ENCODE peak calls at places on chromosomes 2 and 18, in four cellular contexts. B is A549, U is K562, V is H1. G is an unnamed sample.

GRCh38 chr2:193549661-193550060 is 1354.9 kb upstream of the TMEFF2 start:
- DNase-seq in B (no peak), U (no peak), V (no peak), G (no peak)

GRCh38 chr2:234300393-234300792 is 196.5 kb downstream of the ARL4C start:
- DNase-seq in B (no peak), U (no peak), V (no peak), G (no peak)

GRCh38 chr2:111135237-111135909 is 14.7 kb downstream of the BCL2L11 start:
- DNase-seq in B (no peak), U (no peak), V (no peak), G (peak)

GRCh38 chr2:460861-461260 is 173.0 kb upstream of the ALKAL2 start:
- DNase-seq in B (no peak), U (no peak), V (no peak), G (no peak)

GRCh38 chr2:173791502-173791901 is 173.7 kb downstream of the SP3 start:
- DNase-seq in B (no peak), U (no peak), V (peak), G (no peak)

GRCh38 chr18:30491815-30492551 is 550.6 kb downstream of the DSC3 start:
- DNase-seq in B (no peak), U (no peak), V (no peak), G (no peak)

GRCh38 chr18:41131050-41131449 is 824.0 kb upstream of the PIK3C3 start:
- DNase-seq in B (no peak), U (no peak), V (no peak), G (no peak)

GRCh38 chr18:25298853-25299274 is 53.1 kb downstream of the ZNF521 start:
- DNase-seq in B (no peak), U (peak), V (no peak), G (no peak)

GRCh38 chr2:215878476-215879063 is 134.8 kb downstream of the MREG start:
- DNase-seq in B (no peak), U (no peak), V (no peak), G (no peak)

GRCh38 chr2:45403036-45403435 is 208.0 kb downstream of the SRBD1 start:
- DNase-seq in B (no peak), U (no peak), V (no peak), G (no peak)

GRCh38 chr2:130835766-130836015 is 1.0 kb upstream of the ARHGEF4 start:
- DNase-seq in B (no peak), U (no peak), V (no peak), G (no peak)

GRCh38 chr2:126444511-126444910 is 211.4 kb upstream of the GYPC start:
- DNase-seq in B (no peak), U (no peak), V (no peak), G (no peak)

GRCh38 chr2:4678937-4679336 is 975.6 kb downstream of the DCDC2C start:
- DNase-seq in B (no peak), U (no peak), V (no peak), G (no peak)

GRCh38 chr18:26677957-26678356 is 129.6 kb upstream of the KCTD1 start:
- DNase-seq in B (no peak), U (no peak), V (no peak), G (no peak)

GRCh38 chr2:39623916-39624315 is 41.8 kb upstream of the TMEM178A start:
- DNase-seq in B (no peak), U (no peak), V (no peak), G (no peak)

GRCh38 chr2:230203110-230203676 is 16.6 kb downstream of the SP110 start:
- DNase-seq in B (no peak), U (no peak), V (no peak), G (no peak)

DNA sequence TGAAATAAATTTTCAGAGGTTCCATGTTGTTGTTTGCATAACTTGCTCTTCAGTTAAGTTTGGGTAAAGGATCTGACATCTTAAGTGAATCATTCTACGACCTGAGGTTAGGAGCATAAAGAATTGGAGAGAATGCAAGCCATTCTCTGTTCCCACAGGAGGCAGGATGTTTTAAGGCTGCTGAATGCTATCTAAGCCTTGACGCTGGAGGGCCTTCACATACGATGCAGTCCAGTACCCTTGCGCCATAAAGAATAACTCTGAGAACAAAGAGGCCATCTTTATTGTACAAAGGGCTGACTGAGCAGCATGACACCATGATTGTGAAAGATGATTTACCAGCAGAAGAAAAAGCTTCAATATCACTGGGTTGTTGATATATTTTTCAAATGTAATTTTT is 198.4 kb downstream of the NYAP2 start:
- DNase-seq in B (no peak), U (peak), V (no peak), G (no peak)
- TF ChIP-seq RNF2 in B (no peak), U (no peak), V (no peak), G (no peak)

DNA sequence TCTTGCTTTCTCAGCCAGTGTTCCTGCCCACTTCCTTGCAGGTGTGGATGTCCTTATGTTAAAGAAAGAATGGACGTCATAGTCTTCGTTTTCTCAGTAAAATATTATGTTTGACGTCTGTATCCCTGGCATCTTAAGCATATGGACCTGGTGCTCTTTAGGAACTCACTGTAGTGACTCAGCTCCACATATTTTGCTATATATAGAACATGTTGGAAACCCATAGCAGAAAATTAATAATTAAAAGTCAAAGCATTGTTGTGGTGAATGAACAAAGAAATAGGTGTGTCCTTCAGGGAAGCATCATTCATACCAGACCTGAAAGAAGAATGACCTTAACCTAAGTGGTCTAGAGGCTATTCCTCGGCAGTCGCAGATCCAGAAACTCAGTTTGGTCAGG is 196.1 kb downstream of the MCFD2 start:
- DNase-seq in B (peak), U (no peak), V (no peak), G (no peak)
- TF ChIP-seq RNF2 in B (no peak), U (no peak), V (no peak), G (no peak)

GRCh38 chr2:160792837-160793236 is 299.2 kb upstream of the RBMS1 start:
- DNase-seq in B (no peak), U (no peak), V (no peak), G (no peak)

GRCh38 chr2:160794926-160795325 is 301.3 kb upstream of the RBMS1 start:
- DNase-seq in B (no peak), U (no peak), V (no peak), G (no peak)

GRCh38 chr2:160791884-160792283 is 298.3 kb upstream of the RBMS1 start:
- DNase-seq in B (no peak), U (no peak), V (no peak), G (no peak)

GRCh38 chr2:160790738-160791137 is 297.1 kb upstream of the RBMS1 start:
- DNase-seq in B (no peak), U (no peak), V (no peak), G (no peak)
- TF ChIP-seq RNF2 in B (no peak), U (no peak), V (no peak), G (no peak)

GRCh38 chr2:155844481-155844880 is 488.0 kb downstream of the NR4A2 start:
- DNase-seq in B (no peak), U (no peak), V (no peak), G (no peak)
- TF ChIP-seq RNF2 in B (no peak), U (no peak), V (no peak), G (no peak)

DNA sequence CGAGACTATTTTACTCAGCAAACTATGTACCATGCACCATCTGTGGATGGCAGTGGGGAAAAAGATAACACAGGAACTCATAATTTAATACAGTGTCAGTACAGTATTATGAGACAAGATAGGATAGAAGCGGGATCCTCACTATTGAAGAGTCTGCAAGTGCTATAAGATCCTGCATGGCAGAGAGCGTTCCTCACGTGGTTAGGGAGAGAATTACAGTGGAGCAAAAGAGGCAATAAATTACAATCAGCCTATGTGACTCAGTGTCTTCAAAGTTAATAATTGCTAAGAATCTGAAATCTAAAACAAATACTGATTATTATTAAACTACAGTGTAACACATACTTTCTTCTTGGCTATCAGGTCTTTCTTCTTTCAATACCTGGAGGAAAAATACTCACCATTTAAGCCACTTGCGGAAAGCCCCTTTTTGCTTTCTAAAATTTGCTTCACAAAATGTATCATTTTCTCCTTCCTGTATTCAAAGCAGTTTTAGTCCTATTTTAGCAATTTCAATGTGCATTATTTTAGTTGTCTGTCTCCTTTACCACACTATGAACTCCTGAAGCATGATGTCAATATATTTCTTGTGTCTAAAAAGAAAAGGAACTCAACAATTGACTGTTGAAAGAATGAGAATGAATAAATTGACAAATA is 342.9 kb downstream of the SPAG16 start:
- DNase-seq in B (no peak), U (no peak), V (no peak), G (no peak)
- TF ChIP-seq RNF2 in B (no peak), U (no peak), V (no peak), G (no peak)

DNA sequence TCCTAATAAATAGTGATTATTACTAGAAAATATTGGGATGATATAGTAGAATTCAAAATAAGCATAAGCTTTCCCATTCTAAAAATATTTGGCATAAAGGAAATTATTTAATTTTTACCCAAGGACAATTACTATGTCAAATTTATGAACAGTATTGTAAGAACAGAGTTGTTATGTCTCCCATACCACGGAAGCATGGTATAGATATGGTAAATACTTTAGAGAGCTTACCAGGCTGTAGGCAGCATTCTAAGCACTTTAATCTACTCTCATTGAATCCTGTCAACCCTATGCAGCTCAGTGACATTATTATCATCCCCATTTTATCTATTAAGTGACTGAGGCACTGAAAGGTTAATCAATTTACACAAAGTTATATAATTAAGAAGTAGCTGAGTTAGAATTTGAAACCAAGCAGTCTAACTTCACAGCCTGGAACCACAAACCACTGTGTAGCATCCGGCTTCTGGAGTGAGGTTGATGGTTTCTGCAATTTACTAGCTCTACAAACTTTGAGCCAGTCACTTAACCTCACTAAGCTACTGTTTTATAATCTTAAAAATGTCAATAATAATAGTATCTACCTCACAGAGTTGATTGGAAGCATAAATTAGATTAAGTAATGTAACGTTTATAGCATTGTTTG is 323.7 kb downstream of the ARHGAP15 start:
- DNase-seq in B (no peak), U (no peak), V (no peak), G (no peak)
- TF ChIP-seq RNF2 in B (no peak), U (no peak), V (no peak), G (no peak)

DNA sequence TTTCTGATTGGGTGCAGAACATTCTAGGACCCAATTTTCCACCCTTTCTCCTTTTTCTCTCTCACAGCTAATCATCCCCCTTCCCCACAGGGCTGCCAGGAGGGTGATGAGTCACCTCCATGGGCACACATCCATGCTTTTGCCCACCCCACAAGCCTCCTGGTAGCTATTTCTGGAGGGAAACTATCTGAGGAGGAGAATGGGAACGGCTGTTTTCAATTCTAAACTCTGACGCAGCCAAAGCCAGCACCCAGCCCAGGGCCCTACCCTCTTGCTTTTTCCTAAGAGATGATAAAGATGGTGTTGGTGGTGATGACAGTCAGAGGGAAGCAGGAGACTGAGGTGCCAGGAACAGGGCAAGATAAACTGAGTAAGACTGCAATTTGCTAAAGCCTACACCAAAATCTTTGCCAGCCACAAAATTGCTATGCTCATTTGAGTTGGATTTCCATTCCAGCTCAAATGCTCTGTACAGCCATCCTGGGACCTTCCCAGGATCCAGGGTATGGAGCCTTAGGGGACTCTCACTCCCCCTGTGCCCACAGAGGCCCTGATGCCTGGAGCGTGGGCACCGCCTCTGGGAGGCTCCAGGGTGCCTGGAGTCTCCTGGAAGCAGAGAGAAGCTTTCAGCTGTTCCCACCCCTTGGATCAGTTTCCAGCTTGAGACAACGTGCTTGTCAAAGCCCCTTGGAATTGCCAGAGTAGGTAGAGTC is 62.0 kb upstream of the FZD7 start:
- DNase-seq in B (no peak), U (no peak), V (no peak), G (no peak)
- TF ChIP-seq RNF2 in B (no peak), U (no peak), V (no peak), G (no peak)

DNA sequence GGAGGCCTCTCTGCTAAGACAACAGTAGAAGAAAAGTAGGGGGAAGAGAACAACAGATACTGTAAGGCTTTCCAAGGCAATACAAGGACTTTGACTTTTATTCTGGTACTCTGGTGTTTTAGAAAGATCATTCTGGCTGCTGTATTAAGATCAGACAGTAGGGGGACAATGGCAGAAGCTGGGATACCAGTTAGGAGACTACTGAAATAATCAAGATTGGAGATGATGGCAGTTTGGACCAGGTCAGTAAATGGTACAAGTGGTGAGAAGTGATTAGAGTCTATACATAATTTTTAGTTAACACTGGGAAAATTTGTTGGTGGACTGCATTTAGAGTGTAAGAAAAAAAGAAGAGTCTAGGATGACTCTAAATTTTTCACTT is 139.7 kb downstream of the ROCK1 start:
- DNase-seq in B (peak), U (peak), V (no peak), G (peak)
- TF ChIP-seq RNF2 in B (no peak), U (no peak), V (no peak), G (no peak)

GRCh38 chr2:113857454-113857853 is 32.4 kb upstream of the ACTR3 start:
- DNase-seq in B (no peak), U (no peak), V (no peak), G (no peak)
- TF ChIP-seq RNF2 in B (no peak), U (no peak), V (no peak), G (no peak)

GRCh38 chr2:237967463-237967871 is 653 bp downstream of the UBE2F start:
- DNase-seq in B (peak), U (no peak), V (peak), G (no peak)
- TF ChIP-seq RNF2 in B (no peak), U (no peak), V (no peak), G (no peak)

G was measured in HepG2.